ENCODE peak calls at places on chromosome 12, in nine cellular contexts. E is kidney glomerular epithelial cell, A is NCI-H1092, X is AG09319, S is T-helper 9 cell, G is T-helper 17 cell, N is lung microvascular endothelial cell, R is IMR-90, C is testis. B is an unnamed sample.

GRCh38 chr12:6783828-6784227 is 5.5 kb upstream of the CD4 start:
- DNase-seq in R (no peak), S (no peak), N (no peak), X (no peak), C (no peak), A (no peak), G (no peak), E (no peak), B (no peak)

GRCh38 chr12:53344487-53344823 is 8.3 kb upstream of the SP7 start:
- DNase-seq in R (no peak), E (no peak), C (no peak), A (no peak), N (no peak), S (no peak), G (no peak), X (no peak), B (no peak)

GRCh38 chr12:1845427-1845826 is 25.1 kb downstream of the LRTM2 start:
- DNase-seq in E (no peak), N (no peak), S (no peak), X (no peak), R (no peak), C (no peak), A (no peak), G (no peak), B (peak)

GRCh38 chr12:70467908-70468733 is 102.0 kb downstream of the KCNMB4 start:
- DNase-seq in N (no peak), C (peak), S (no peak), R (no peak), G (no peak), A (no peak), X (no peak), E (no peak), B (no peak)

GRCh38 chr12:57046947-57047890 is 2.7 kb downstream of the MYO1A start:
- DNase-seq in C (no peak), S (no peak), X (no peak), E (no peak), A (no peak), R (no peak), N (no peak), G (no peak), B (no peak)

GRCh38 chr12:9364224-9365176 is 156.3 kb upstream of the PZP start:
- DNase-seq in N (no peak), E (peak), A (no peak), X (no peak), S (no peak), C (no peak), G (no peak), R (peak), B (no peak)

GRCh38 chr12:22467190-22467589 is 77.2 kb downstream of the C2CD5 start:
- DNase-seq in S (no peak), X (peak), C (no peak), R (peak), E (no peak), A (no peak), N (no peak), G (no peak), B (no peak)

GRCh38 chr12:51834411-51834810 is 14.1 kb downstream of the FIGNL2 start:
- DNase-seq in C (no peak), A (no peak), G (no peak), X (no peak), R (no peak), E (no peak), N (no peak), S (no peak), B (no peak)

GRCh38 chr12:131787143-131787660 is 41.0 kb upstream of the MMP17 start:
- DNase-seq in N (no peak), G (no peak), E (no peak), A (no peak), R (no peak), X (no peak), S (no peak), C (no peak), B (no peak)

GRCh38 chr12:3613641-3614180 is 122.7 kb downstream of the PRMT8 start:
- DNase-seq in S (no peak), A (no peak), N (no peak), R (no peak), G (no peak), C (no peak), E (no peak), X (no peak), B (no peak)

GRCh38 chr12:97194551-97194950 is 268.1 kb upstream of the RMST start:
- DNase-seq in C (no peak), G (no peak), R (no peak), A (no peak), N (no peak), S (no peak), X (no peak), E (peak), B (no peak)

GRCh38 chr12:101743242-101743641 is 4.0 kb upstream of the SYCP3 start:
- DNase-seq in N (no peak), S (no peak), X (no peak), C (no peak), A (no peak), R (no peak), E (no peak), G (no peak), B (no peak)

GRCh38 chr12:26077915-26078314 is 46.9 kb downstream of the BHLHE41 start:
- DNase-seq in G (no peak), A (no peak), N (no peak), R (peak), C (no peak), S (no peak), E (no peak), X (no peak), B (no peak)

GRCh38 chr12:68435816-68436215 is 103.7 kb upstream of the MDM1 start:
- DNase-seq in A (no peak), R (peak), C (no peak), N (no peak), S (no peak), E (peak), X (no peak), G (no peak), B (no peak)

GRCh38 chr12:2053675-2054070 is 886 bp downstream of the CACNA1C start:
- DNase-seq in E (no peak), N (no peak), G (no peak), R (no peak), A (no peak), C (no peak), X (no peak), S (no peak), B (no peak)

GRCh38 chr12:42482820-42483533 is 106.6 kb downstream of the PRICKLE1 start:
- DNase-seq in N (peak), A (no peak), R (peak), X (no peak), G (peak), C (peak), E (peak), S (peak), B (peak)

GRCh38 chr12:67193705-67194104 is 75.5 kb upstream of the CAND1 start:
- DNase-seq in N (peak), E (peak), G (no peak), S (no peak), C (peak), A (no peak), X (no peak), R (peak), B (no peak)

GRCh38 chr12:27057543-27057942 is 24.8 kb downstream of the C12orf71 start:
- DNase-seq in X (no peak), E (no peak), C (no peak), S (no peak), A (no peak), R (no peak), N (no peak), G (no peak), B (no peak)

GRCh38 chr12:48001426-48002178 is 2.7 kb downstream of the COL2A1 start:
- DNase-seq in X (no peak), A (peak), C (no peak), G (no peak), E (no peak), N (no peak), R (no peak), S (no peak), B (peak)

GRCh38 chr12:3199551-3200031 is 122.4 kb downstream of the TSPAN9 start:
- DNase-seq in S (no peak), G (no peak), N (peak), E (no peak), A (no peak), X (no peak), C (peak), R (peak), B (no peak)

GRCh38 chr12:40996091-40996490 is 192.0 kb upstream of the PDZRN4 start:
- DNase-seq in N (no peak), E (no peak), C (no peak), G (no peak), S (no peak), X (no peak), A (no peak), R (no peak), B (no peak)

GRCh38 chr12:4434299-4434698 is 11.3 kb downstream of the FGF6 start:
- DNase-seq in R (no peak), G (no peak), C (no peak), N (no peak), S (no peak), X (no peak), A (no peak), E (no peak), B (no peak)